ENCODE peak calls at places on chromosomes 13 and 19, in nine cellular contexts. G is A549, H is thoracic aorta, X is right lobe of liver, V is uterus, S is cardiac muscle cell, P is kidney, Y is fibroblast of lung, N is sigmoid colon. W is an unnamed sample. For H3K9me3, the result is how much of the 10 kb centered on the place peaks cover.

GRCh38 chr13:27463500-27463899 is 13.1 kb upstream of the MTIF3 start:
- DNase-seq in G (no peak), H (no peak), X (no peak), V (no peak), S (no peak), P (no peak), Y (no peak), N (no peak), W (peak)

GRCh38 chr19:39167461-39168257 is 29.1 kb upstream of the NCCRP1 start:
- DNase-seq in G (no peak), H (no peak), X (no peak), V (no peak), S (no peak), P (peak), Y (no peak), N (no peak), W (peak)

GRCh38 chr19:1355974-1356865 is 27.5 kb upstream of the NDUFS7 start:
- DNase-seq in G (no peak), H (no peak), X (peak), V (peak), S (peak), P (no peak), Y (peak), N (no peak), W (peak)

GRCh38 chr13:18943721-18944391 is 237.8 kb downstream of the TUBA3C start:
- DNase-seq in G (no peak), H (no peak), X (no peak), V (no peak), S (no peak), P (peak), Y (no peak), N (no peak), W (peak)

GRCh38 chr19:12828494-12828893 is 5.9 kb downstream of the RTBDN start:
- DNase-seq in G (no peak), H (no peak), X (no peak), V (no peak), S (peak), P (no peak), Y (peak), N (no peak), W (peak)

GRCh38 chr19:28021316-28022185 is 1191.4 kb downstream of the UQCRFS1 start:
- DNase-seq in G (no peak), H (no peak), X (no peak), V (no peak), S (no peak), P (no peak), Y (no peak), N (no peak), W (no peak)

GRCh38 chr19:7894612-7895309 is 6.5 kb downstream of the LRRC8E start:
- DNase-seq in G (no peak), H (no peak), X (no peak), V (no peak), S (no peak), P (peak), Y (no peak), N (no peak), W (peak)

GRCh38 chr19:49142866-49143335 is 12.3 kb downstream of the HRC start:
- DNase-seq in G (peak), H (peak), X (peak), V (peak), S (peak), P (peak), Y (peak), N (peak), W (peak)

GRCh38 chr19:14363203-14364097 is 17.8 kb upstream of the ADGRE5 start:
- DNase-seq in G (peak), H (peak), X (peak), V (peak), S (peak), P (peak), Y (peak), N (peak), W (peak)

GRCh38 chr19:27966390-27966816 is 1246.5 kb downstream of the UQCRFS1 start:
- DNase-seq in G (no peak), H (no peak), X (no peak), V (no peak), S (peak), P (no peak), Y (peak), N (no peak), W (no peak)

GRCh38 chr13:30193279-30194234 is 113.8 kb downstream of the KATNAL1 start:
- DNase-seq in G (no peak), H (no peak), X (no peak), V (no peak), S (no peak), P (no peak), Y (no peak), N (no peak), W (no peak)

GRCh38 chr19:17582613-17583012 is 27.2 kb downstream of the COLGALT1 start:
- DNase-seq in G (no peak), H (no peak), X (no peak), V (no peak), S (no peak), P (no peak), Y (no peak), N (no peak), W (no peak)

GRCh38 chr19:44757735-44758505 is 9.4 kb downstream of the BCL3 start:
- DNase-seq in G (no peak), H (no peak), X (no peak), V (peak), S (peak), P (peak), Y (peak), N (peak), W (peak)

GRCh38 chr13:21014666-21015170 is 46.7 kb downstream of the LATS2 start:
- DNase-seq in G (no peak), H (no peak), X (peak), V (no peak), S (peak), P (peak), Y (peak), N (peak), W (peak)

GRCh38 chr13:66689037-66689619 is 541.0 kb downstream of the PCDH9 start:
- DNase-seq in G (no peak), H (no peak), X (no peak), V (no peak), S (peak), P (no peak), Y (peak), N (no peak), W (no peak)

GRCh38 chr19:58558066-58558622 is at the start of gene UBE2M:
- DNase-seq in G (no peak), H (no peak), X (peak), V (peak), S (no peak), P (peak), Y (no peak), N (peak), W (no peak)

GRCh38 chr13:74064805-74065204 is 69.4 kb downstream of the KLF12 start:
- DNase-seq in G (no peak), H (no peak), X (no peak), V (no peak), S (no peak), P (no peak), Y (no peak), N (no peak), W (peak)

GRCh38 chr13:19810996-19811881 is 28.5 kb upstream of the PSPC1 start:
- DNase-seq in G (no peak), H (no peak), X (no peak), V (no peak), S (peak), P (no peak), Y (peak), N (no peak), W (no peak)

GRCh38 chr13:75318138-75318833 is 163.7 kb downstream of the TBC1D4 start:
- DNase-seq in G (no peak), H (no peak), X (no peak), V (no peak), S (no peak), P (no peak), Y (no peak), N (no peak), W (no peak)

GRCh38 chr19:4724252-4724514 is 541 bp upstream of the DPP9 start:
- DNase-seq in G (no peak), H (no peak), X (no peak), V (no peak), S (no peak), P (no peak), Y (no peak), N (no peak), W (no peak)
- H3K4me3 ChIP-seq in G (peak), H (peak), X (peak), V (peak), S (peak), P (peak), Y (peak), N (peak), W (peak)

GRCh38 chr13:91702411-91702810 is 304.0 kb downstream of the GPC5 start:
- DNase-seq in G (no peak), H (no peak), X (no peak), V (no peak), S (no peak), P (no peak), Y (no peak), N (no peak), W (no peak)
- TF ChIP-seq CTCF in G (no peak), H (no peak), X (no peak), V (no peak), S (no peak), P (no peak), Y (no peak), N (no peak), W (no peak)

GRCh38 chr19:2877398-2878331 is 10.5 kb downstream of the ZNF556 start:
- DNase-seq in G (no peak), H (no peak), X (no peak), V (no peak), S (no peak), P (no peak), Y (no peak), N (no peak), W (no peak)
- H3K9me3 ChIP-seq in G (under half), H (under half), X (under half), V (under half), S (under half), P (under half), Y (under half), N (under half), W (under half)

GRCh38 chr19:51637362-51637978 is 7.3 kb upstream of the SIGLEC5 start:
- DNase-seq in G (peak), H (no peak), X (no peak), V (no peak), S (peak), P (no peak), Y (peak), N (no peak), W (no peak)

GRCh38 chr19:51644636-51645271 is 1.9 kb downstream of the SIGLEC14 start:
- DNase-seq in G (no peak), H (no peak), X (no peak), V (no peak), S (peak), P (no peak), Y (no peak), N (no peak), W (no peak)

GRCh38 chr19:51641648-51642047 is 5.0 kb downstream of the SIGLEC14 start:
- DNase-seq in G (no peak), H (no peak), X (no peak), V (no peak), S (no peak), P (no peak), Y (no peak), N (no peak), W (no peak)

GRCh38 chr19:51639916-51640315 is 6.7 kb downstream of the SIGLEC14 start:
- DNase-seq in G (no peak), H (no peak), X (no peak), V (no peak), S (no peak), P (no peak), Y (no peak), N (no peak), W (no peak)

GRCh38 chr19:51640371-51640770 is 6.3 kb downstream of the SIGLEC14 start:
- DNase-seq in G (no peak), H (no peak), X (no peak), V (no peak), S (no peak), P (no peak), Y (no peak), N (no peak), W (no peak)
- H3K4me3 ChIP-seq in G (no peak), H (no peak), X (no peak), V (no peak), S (no peak), P (no peak), Y (no peak), N (no peak), W (no peak)

DNA sequence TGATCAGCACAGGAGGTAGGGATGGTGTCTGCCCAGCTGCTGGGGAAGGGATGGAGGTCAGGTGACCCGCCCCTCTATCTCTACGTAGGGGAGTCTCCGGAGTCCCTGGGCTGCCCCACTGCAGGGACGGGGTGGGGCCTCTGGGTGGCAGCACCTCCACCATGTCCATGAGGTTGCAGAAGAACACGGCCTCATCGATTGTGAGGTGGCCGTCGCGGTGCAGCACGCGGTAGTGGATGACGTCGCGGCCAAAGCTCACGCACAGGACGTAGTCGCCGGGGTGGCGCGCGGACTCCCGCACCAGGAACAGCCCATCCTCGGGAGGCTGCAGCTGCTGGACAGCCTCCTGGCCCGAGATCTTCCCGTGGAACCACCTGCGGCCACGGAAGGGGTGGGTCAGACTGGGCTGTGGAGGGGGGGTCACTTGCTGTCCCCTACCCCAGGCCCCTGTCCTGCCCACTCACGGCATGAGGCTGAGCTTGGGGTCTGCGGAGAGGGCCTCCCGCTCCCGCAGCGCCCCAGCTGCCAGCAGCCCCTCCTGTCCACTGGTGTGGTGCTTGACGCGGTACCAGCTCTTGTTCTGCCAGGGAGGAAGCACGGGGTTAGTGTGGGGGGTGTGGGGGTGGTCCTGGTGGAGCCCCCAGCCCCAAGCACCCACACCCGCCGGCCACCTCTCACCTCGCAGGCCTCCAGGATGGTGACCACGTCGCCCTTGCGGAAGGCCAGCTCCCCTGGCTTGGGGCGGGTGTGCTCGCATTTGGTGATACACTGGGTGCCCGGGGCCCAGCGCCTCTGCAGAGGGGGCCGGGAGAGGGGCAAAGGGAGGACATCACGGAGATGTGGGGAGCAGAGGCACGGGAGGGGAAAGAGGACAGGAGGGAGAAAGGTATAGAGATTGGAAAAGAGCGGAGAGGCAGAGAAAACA is 2.3 kb downstream of the MATK start:
- DNase-seq in G (no peak), H (no peak), X (no peak), V (no peak), S (no peak), P (peak), Y (no peak), N (no peak), W (peak)
- TF ChIP-seq CTCF in G (no peak), H (no peak), X (peak), V (no peak), S (peak), P (no peak), Y (peak), N (no peak), W (peak)

GRCh38 chr19:52397310-52398090 is at the start of gene ZNF528:
- DNase-seq in G (peak), H (peak), X (peak), V (peak), S (peak), P (peak), Y (peak), N (peak), W (peak)

DNA sequence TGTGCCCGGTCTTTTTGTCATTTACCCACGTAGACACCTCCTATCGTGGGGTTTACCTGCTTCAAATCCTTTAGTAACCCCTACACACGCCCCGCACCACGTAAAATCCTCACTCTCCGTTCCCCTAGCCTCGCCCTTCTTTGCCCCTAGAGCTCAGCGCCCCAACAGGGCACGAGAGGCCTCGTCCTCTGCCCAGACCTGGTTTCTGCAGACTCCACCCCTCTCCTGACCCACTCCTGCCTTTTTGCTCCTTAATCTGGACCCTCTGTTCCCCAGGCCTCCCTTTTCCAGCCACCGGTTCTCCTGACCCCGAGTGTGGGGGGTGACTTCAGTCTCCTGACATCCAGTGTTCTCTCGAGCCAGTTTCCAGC is 427 bp downstream of the ZNF528 start:
- DNase-seq in G (no peak), H (no peak), X (no peak), V (no peak), S (peak), P (no peak), Y (no peak), N (no peak), W (peak)
- H3K9me3 ChIP-seq in G (half or more), H (under half), X (under half), V (under half), S (under half), P (under half), Y (under half), N (under half), W (under half)

GRCh38 chr19:35513975-35514809 is 743 bp upstream of the DMKN start:
- DNase-seq in G (no peak), H (no peak), X (no peak), V (no peak), S (peak), P (no peak), Y (no peak), N (no peak), W (peak)

GRCh38 chr19:35516310-35516709 is 2.9 kb upstream of the DMKN start:
- DNase-seq in G (no peak), H (no peak), X (no peak), V (no peak), S (no peak), P (no peak), Y (no peak), N (no peak), W (no peak)

GRCh38 chr19:35519291-35519690 is 5.8 kb upstream of the DMKN start:
- DNase-seq in G (no peak), H (no peak), X (no peak), V (no peak), S (peak), P (no peak), Y (peak), N (no peak), W (peak)

GRCh38 chr19:35518313-35518712 is 4.9 kb upstream of the DMKN start:
- DNase-seq in G (peak), H (no peak), X (no peak), V (no peak), S (peak), P (no peak), Y (peak), N (no peak), W (peak)

DNA sequence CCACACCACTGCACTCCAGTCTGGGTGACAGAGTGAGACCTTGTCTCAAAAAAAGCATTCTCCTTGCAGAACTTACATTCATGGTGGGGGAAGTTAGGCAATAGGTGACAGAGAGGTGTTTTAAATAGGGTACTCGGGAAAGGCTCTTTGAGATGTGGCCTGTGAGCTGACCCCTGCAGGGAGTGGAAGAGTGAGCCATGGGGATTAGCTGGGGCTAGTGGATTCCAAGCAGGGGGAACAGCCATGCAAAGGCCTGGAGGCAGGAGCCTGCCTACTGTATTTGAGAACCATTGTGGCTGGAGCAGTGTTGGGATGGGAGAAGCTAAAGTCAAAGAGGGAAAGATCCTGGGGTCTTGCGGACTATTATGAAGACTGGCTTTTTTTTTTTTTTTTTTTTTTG is 3.9 kb upstream of the DMKN start:
- DNase-seq in G (no peak), H (no peak), X (no peak), V (no peak), S (no peak), P (no peak), Y (no peak), N (no peak), W (peak)
- H3K4me3 ChIP-seq in G (no peak), H (no peak), X (no peak), V (no peak), S (no peak), P (no peak), Y (no peak), N (no peak), W (no peak)

DNA sequence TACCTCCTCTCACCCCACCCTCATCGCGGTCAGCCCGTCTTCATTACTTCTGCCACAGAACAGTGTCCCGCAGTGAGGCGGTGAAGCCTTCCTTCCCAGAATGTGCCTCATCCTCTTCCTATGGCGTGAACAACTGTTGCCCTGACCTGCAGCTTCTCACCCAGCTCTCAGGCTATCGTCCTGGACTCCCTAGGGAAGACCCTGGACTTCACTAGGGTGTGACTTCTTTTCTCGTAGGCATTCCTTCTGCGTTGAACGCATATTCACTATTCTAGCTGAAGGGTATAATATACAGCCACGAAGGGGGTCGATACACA is 982 bp downstream of the ZNF865 start:
- DNase-seq in G (no peak), H (no peak), X (no peak), V (no peak), S (no peak), P (no peak), Y (no peak), N (no peak), W (no peak)
- TF ChIP-seq CTCF in G (no peak), H (no peak), X (no peak), V (no peak), S (no peak), P (no peak), Y (no peak), N (no peak), W (no peak)

W was measured in osteoblast.